ENCODE peak calls at places on chromosomes 6 and 20, in six cellular contexts. J, M, Z, W, U and H are unnamed samples.

GRCh38 chr20:40323411-40323810 is 365.6 kb downstream of the MAFB start:
- DNase-seq in J (no peak), U (no peak), Z (no peak), W (no peak), M (no peak), H (no peak)

GRCh38 chr6:141914646-141915045 is 218.1 kb upstream of the GJE1 start:
- DNase-seq in Z (no peak), W (no peak), U (no peak), M (no peak), J (no peak), H (no peak)

GRCh38 chr6:501891-502601 is 110.5 kb downstream of the IRF4 start:
- DNase-seq in W (no peak), M (no peak), U (no peak), Z (no peak), J (no peak), H (peak)

GRCh38 chr6:2793491-2794151 is 28.4 kb downstream of the WRNIP1 start:
- DNase-seq in M (peak), W (peak), U (no peak), Z (no peak), J (no peak), H (no peak)

GRCh38 chr6:122622404-122622938 is 12.3 kb downstream of the PKIB start:
- DNase-seq in U (no peak), J (no peak), W (no peak), Z (peak), M (peak), H (no peak)

GRCh38 chr6:15410126-15410391 is 164.2 kb downstream of the JARID2 start:
- DNase-seq in Z (no peak), M (no peak), U (no peak), J (no peak), W (no peak), H (no peak)

GRCh38 chr20:62025832-62026563 is 39.7 kb downstream of the TAF4 start:
- DNase-seq in J (peak), U (peak), Z (peak), M (no peak), W (no peak), H (no peak)

GRCh38 chr6:5095236-5095635 is 10.1 kb downstream of the PPP1R3G start:
- DNase-seq in Z (no peak), M (no peak), J (no peak), U (no peak), W (no peak), H (no peak)

GRCh38 chr6:79684821-79685220 is 53.7 kb downstream of the SH3BGRL2 start:
- DNase-seq in W (no peak), J (no peak), U (no peak), Z (no peak), M (no peak), H (no peak)

GRCh38 chr6:4401408-4402367 is 266.3 kb upstream of the ECI2 start:
- DNase-seq in M (no peak), U (peak), J (peak), W (no peak), Z (no peak), H (no peak)

GRCh38 chr6:45571159-45571558 is 193.4 kb upstream of the SUPT3H start:
- DNase-seq in W (no peak), M (no peak), Z (no peak), J (no peak), U (no peak), H (no peak)

DNA sequence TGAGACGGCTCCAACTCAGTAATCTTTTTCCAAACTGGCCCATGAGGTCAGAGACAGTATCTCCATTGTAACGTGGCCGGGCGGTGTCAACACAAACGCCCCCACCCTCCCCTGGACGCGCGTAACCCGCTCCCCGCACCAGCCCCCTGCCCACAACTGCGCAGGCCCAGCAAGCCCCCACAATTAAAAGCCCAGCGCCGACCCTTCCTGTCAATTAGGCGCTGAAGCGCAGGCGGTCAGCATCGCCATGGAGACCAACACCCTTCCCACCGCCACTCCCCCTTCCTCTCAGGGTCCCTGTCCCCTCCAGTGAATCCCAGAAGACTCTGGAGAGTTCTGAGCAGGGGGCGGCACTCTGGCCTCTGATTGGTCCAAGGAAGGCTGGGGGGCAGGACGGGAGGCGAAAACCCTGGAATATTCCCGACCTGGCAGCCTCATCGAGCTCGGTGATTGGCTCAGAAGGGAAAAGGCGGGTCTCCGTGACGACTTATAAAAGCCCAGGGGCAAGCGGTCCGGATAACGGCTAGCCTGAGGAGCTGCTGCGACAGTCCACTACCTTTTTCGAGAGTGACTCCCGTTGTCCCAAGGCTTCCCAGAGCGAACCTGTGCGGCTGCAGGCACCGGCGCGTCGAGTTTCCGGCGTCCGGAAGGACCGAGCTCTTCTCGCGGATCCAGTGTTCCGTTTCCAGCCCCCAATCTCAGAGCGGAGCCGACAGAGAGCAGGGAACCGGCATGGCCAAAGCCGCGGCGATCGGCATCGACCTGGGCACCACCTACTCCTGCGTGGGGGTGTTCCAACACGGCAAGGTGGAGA is at the start of the genes HSPA1A and HSPA1L:
- DNase-seq in Z (peak), M (peak), J (peak), W (peak), U (peak), H (peak)
- TF ChIP-seq POLR2A in Z (peak), M (peak), J (peak), W (peak), U (peak), H (peak)

DNA sequence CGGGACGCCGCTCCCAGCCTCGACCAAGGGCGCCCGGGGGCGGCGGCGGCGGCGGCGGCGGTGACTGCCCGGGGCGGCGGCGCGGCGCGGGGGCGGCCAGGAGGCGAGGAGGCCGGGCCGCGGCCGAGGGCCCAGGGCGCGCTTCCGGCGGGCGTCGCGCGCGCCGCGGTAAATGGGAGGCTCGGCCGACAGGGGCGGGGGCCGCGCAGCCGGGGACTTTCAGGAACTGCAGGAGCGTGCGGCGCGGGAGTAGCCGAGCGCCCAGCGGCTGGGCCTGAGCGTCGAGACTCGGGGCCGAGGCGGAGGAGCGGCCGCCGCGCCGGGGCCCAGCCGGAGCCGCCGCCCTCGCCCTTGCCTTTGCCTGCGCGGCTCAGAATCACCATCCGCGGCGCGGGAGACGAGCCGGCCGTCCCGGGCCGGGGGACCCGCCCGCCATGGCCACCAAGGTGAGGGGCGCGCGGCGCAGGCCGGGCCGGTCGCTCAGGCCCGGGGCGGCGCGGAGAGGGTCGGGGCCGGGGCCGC is at the start of gene SNX9:
- DNase-seq in U (peak), Z (peak), M (peak), J (peak), W (peak), H (peak)
- TF ChIP-seq POLR2A in U (peak), Z (peak), M (no peak), J (no peak), W (peak), H (peak)

GRCh38 chr6:37824170-37824569 is 4.6 kb downstream of the ZFAND3 start:
- DNase-seq in J (no peak), W (no peak), U (no peak), Z (no peak), M (no peak), H (no peak)

GRCh38 chr6:37830225-37830624 is 10.7 kb downstream of the ZFAND3 start:
- DNase-seq in J (no peak), Z (no peak), W (no peak), U (no peak), M (no peak), H (no peak)

GRCh38 chr6:37826188-37826587 is 6.7 kb downstream of the ZFAND3 start:
- DNase-seq in J (no peak), U (no peak), W (no peak), Z (no peak), M (no peak), H (no peak)

GRCh38 chr6:37827603-37828265 is 8.2 kb downstream of the ZFAND3 start:
- DNase-seq in Z (no peak), J (no peak), U (peak), W (no peak), M (no peak), H (no peak)

GRCh38 chr6:37826993-37827392 is 7.5 kb downstream of the ZFAND3 start:
- DNase-seq in Z (no peak), J (no peak), U (no peak), M (no peak), W (no peak), H (no peak)
- TF ChIP-seq POLR2A in Z (no peak), J (no peak), U (no peak), M (no peak), W (no peak), H (no peak)

DNA sequence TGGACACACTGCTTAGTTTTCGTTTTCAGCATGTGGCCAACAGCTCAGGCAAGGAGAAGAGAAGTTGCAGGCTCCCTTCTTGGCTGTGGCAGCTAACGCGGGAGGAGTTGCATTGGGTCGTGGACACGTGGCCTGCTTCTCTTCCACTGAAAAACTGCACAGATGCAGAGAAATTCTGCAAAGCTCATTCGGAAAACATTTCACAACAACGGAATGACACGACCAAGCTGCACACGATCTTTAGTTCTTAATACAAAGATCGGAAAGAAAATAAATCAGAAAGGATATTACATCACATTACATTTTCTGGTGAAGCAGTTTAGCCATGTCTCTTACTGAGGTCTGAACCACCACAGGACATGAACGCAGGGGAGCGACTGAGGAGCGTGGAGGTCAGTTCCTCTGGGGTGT is 178.4 kb downstream of the THBS2 start:
- DNase-seq in U (no peak), W (no peak), M (peak), Z (peak), J (peak), H (no peak)
- TF ChIP-seq POLR2A in U (no peak), W (no peak), M (no peak), Z (no peak), J (no peak), H (no peak)

GRCh38 chr6:41937881-41938574 is 3.6 kb downstream of the CCND3 start:
- DNase-seq in M (no peak), U (peak), W (no peak), Z (no peak), J (peak), H (no peak)

GRCh38 chr6:41939848-41940758 is 1.5 kb downstream of the CCND3 start:
- DNase-seq in M (peak), Z (no peak), U (no peak), W (peak), J (no peak), H (no peak)

GRCh38 chr6:41939091-41939847 is 2.3 kb downstream of the CCND3 start:
- DNase-seq in W (no peak), J (peak), M (peak), U (no peak), Z (no peak), H (no peak)

GRCh38 chr6:41937472-41937871 is 4.1 kb downstream of the CCND3 start:
- DNase-seq in Z (no peak), U (no peak), W (no peak), J (no peak), M (no peak), H (no peak)

DNA sequence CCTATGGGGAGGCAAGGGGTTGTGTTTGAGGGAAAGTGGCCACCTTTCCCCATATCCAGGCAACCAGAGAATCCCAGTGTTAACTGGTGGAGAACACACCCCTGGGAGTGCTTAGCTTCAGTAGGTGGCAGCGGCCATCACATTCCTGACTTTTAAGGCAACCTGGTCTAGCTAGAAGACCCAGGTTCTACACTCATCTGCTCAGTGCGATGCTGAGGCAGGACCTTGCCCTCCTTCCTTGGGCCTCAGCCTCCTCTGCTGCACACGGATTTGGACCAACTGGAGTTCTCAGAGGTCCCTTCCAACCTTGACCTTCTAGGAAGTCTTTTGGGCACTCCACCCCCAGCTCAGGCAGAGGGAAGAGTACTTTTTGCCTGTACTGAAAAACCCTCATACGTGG is 3.0 kb downstream of the CCND3 start:
- DNase-seq in J (no peak), W (no peak), U (no peak), M (no peak), Z (no peak), H (no peak)
- TF ChIP-seq POLR2A in J (no peak), W (no peak), U (peak), M (no peak), Z (no peak), H (no peak)

GRCh38 chr20:23357767-23358562 is 4.0 kb upstream of the GZF1 start:
- DNase-seq in U (peak), J (peak), M (peak), Z (peak), W (peak), H (peak)
- TF ChIP-seq POLR2A in U (peak), J (no peak), M (peak), Z (peak), W (peak), H (peak)